ENCODE peak calls at places on chromosomes 16 and 17, in four cellular contexts. S is PC-3, Y is hepatocyte, C is SK-N-SH. O is an unnamed sample. For H3K36me3, the result is how much of the 10 kb centered on the place peaks cover.

GRCh38 chr16:85602831-85603755 is 10.0 kb upstream of the GSE1 start:
- DNase-seq in S (no peak), Y (no peak), C (no peak), O (no peak)

GRCh38 chr16:23786964-23787571 is 32.2 kb downstream of the CHP2 start:
- DNase-seq in S (no peak), Y (no peak), C (no peak), O (no peak)

GRCh38 chr16:13068912-13069583 is 167.7 kb downstream of the SHISA9 start:
- DNase-seq in S (no peak), Y (no peak), C (no peak), O (no peak)

GRCh38 chr17:49439673-49440571 is 25.2 kb upstream of the PHB1 start:
- DNase-seq in S (no peak), Y (no peak), C (no peak), O (no peak)

GRCh38 chr17:51651513-51652298 is 391.4 kb downstream of the UTP18 start:
- DNase-seq in S (no peak), Y (no peak), C (no peak), O (no peak)

GRCh38 chr17:82740906-82741759 is 5.7 kb downstream of the FN3K start:
- DNase-seq in S (no peak), Y (peak), C (no peak), O (peak)

GRCh38 chr17:50508573-50509460 is 578 bp downstream of the MYCBPAP start:
- DNase-seq in S (no peak), Y (no peak), C (no peak), O (no peak)

GRCh38 chr17:44830359-44831269 is 527 bp upstream of the GJC1 start:
- DNase-seq in S (peak), Y (peak), C (no peak), O (peak)

GRCh38 chr16:56520251-56520577 is 390 bp upstream of the BBS2 start:
- DNase-seq in S (no peak), Y (no peak), C (no peak), O (no peak)

GRCh38 chr17:42132941-42133340 is 10.3 kb downstream of the HSPB9 start:
- DNase-seq in S (no peak), Y (no peak), C (no peak), O (no peak)

GRCh38 chr17:10337136-10337535 is 35.7 kb downstream of the MYH13 start:
- DNase-seq in S (no peak), Y (no peak), C (no peak), O (no peak)

GRCh38 chr16:66874079-66874775 is 6.1 kb upstream of the PDP2 start:
- DNase-seq in S (peak), Y (no peak), C (no peak), O (no peak)

GRCh38 chr16:3101841-3102470 is 2.9 kb upstream of the ZSCAN10 start:
- DNase-seq in S (no peak), Y (no peak), C (no peak), O (no peak)

GRCh38 chr16:19348578-19349315 is 63.2 kb downstream of the CLEC19A start:
- DNase-seq in S (no peak), Y (no peak), C (peak), O (no peak)

GRCh38 chr17:28328325-28328724 is 6.9 kb downstream of the IFT20 start:
- DNase-seq in S (no peak), Y (no peak), C (no peak), O (peak)

GRCh38 chr16:65225488-65225887 is 103.6 kb upstream of the CDH11 start:
- DNase-seq in S (no peak), Y (no peak), C (no peak), O (no peak)

GRCh38 chr17:64306850-64307463 is 43.9 kb upstream of the TEX2 start:
- DNase-seq in S (peak), Y (peak), C (peak), O (peak)

GRCh38 chr17:33562792-33563191 is 269.7 kb upstream of the ASIC2 start:
- DNase-seq in S (no peak), Y (no peak), C (no peak), O (no peak)

GRCh38 chr16:14056970-14057369 is 14.1 kb upstream of the MRTFB start:
- DNase-seq in S (no peak), Y (no peak), C (no peak), O (no peak)

GRCh38 chr16:85947511-85948509 is 48.8 kb downstream of the IRF8 start:
- DNase-seq in S (no peak), Y (no peak), C (no peak), O (no peak)

GRCh38 chr17:33970271-33970670 is 284.8 kb upstream of the CCL2 start:
- DNase-seq in S (no peak), Y (no peak), C (no peak), O (no peak)

GRCh38 chr17:40004072-40004471 is 11.2 kb upstream of the CSF3 start:
- DNase-seq in S (no peak), Y (no peak), C (no peak), O (no peak)

GRCh38 chr17:81409190-81409935 is 14.1 kb downstream of the BAHCC1 start:
- DNase-seq in S (no peak), Y (no peak), C (peak), O (no peak)

GRCh38 chr16:15597135-15597534 is 45.8 kb downstream of the MARF1 start:
- DNase-seq in S (no peak), Y (no peak), C (no peak), O (no peak)

GRCh38 chr16:1225051-1225451 is at the start of gene TPSG1:
- DNase-seq in S (no peak), Y (peak), C (no peak), O (no peak)

GRCh38 chr17:12990041-12990808 is 27.6 kb downstream of the ELAC2 start:
- DNase-seq in S (no peak), Y (no peak), C (no peak), O (no peak)
- H3K36me3 ChIP-seq in S (under half), Y (under half), C (under half), O (under half)

GRCh38 chr17:75590314-75590761 is 2.7 kb downstream of the MYO15B start:
- DNase-seq in S (no peak), Y (no peak), C (no peak), O (no peak)
- H3K4me3 ChIP-seq in S (no peak), Y (no peak), C (no peak), O (no peak)

DNA sequence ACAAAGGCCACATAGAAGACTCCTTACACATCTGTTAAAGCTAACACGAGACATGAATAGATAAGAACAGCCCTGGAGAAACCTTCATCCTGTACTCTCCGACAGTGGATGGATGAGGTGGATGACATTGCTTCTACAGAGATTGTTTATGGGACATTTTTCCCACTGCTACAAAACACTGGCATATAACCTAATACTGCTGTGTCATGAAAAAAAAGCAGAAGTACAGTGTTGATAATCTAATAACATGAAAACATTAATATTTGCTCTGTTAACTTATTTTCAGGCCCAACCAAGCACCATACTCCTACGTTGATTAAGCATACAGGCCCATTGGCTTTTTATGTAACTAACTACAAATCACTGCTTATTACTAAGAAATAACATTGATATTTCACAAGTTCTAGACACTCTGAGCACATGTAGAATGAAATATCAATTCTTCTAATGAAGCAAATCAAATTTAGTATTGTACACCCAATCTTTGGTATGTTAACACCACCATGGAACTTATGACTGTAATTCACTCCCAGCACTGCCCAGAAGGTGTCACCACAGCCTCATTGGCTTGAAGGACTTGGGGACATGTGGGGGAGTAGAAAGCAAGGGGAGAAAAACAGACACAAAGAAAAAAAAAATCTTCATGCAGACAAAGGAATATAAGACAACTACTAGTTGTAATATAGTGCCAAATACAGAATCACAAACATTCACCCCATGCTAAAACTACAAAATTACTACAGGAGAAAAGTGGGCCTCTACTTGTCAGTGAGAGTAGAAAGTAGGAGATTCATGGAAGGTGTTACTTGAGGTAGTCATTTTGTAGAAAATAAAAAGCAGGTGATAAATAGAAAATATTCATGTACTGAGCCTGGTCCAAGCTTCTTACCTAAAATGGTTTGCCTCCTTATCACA is 330.0 kb upstream of the PMFBP1 start:
- DNase-seq in S (peak), Y (peak), C (peak), O (peak)
- TF ChIP-seq CTCF in S (peak), Y (peak), C (peak), O (peak)

DNA sequence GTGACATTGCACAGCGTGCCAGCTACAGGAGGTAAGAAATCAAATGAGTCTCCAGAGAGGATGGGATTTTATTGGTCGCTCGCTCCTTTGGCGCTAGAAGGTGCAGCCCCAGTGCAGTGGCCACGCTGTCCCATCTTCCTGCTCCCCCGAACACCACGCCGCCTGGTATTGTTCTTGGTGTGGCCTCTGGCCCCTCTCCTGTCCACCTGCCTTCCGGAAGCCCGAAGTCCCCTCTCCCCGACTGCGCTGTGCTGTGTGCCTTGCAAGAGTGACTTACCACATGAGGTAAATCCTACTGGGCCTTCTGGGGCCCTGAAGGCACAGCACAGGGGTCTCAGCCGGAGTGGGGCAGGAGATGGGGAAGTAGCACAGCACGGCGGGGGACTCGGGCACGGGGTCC is 58.2 kb downstream of the MARCHF10 start:
- DNase-seq in S (no peak), Y (no peak), C (no peak), O (no peak)
- H3K36me3 ChIP-seq in S (under half), Y (under half), C (under half), O (under half)